ENCODE peak calls at places on chromosomes 13 and 19, in nine cellular contexts. H is HuH-7; K is NCI-H1105; A is G401; T is NCI-H1417 treated with DMSO at 0.1 percent for 48 hours; I is stimulated activated CD8-positive, alpha-beta memory T cell treated with anti-CD3 and anti-CD28 coated beads, Interleukin-7, amount 100 ng/mL, for 1 hour; V is psoas muscle; R is activated CD4-positive, alpha-beta T cell treated with anti-CD3 and anti-CD28 coated beads, Interleukin-2, amount 10 ng/mL, durations not matched to agents 7 days and 5 days; O is nucleus accumbens. S is an unnamed sample.

GRCh38 chr13:40666058-40666904 is at the start of gene FOXO1:
- DNase-seq in H (peak; percentile 95), K (peak; percentile 54), A (peak; percentile 61), T (no peak), I (peak; percentile 78), V (peak; percentile 95), R (peak; percentile 88), O (peak; percentile 74), S (peak; percentile 51)

GRCh38 chr19:33273881-33274662 is 28.3 kb downstream of the CEBPA start:
- DNase-seq in H (peak; percentile 90), K (no peak), A (no peak), T (no peak), I (no peak), V (no peak), R (no peak), O (no peak), S (no peak)

GRCh38 chr13:99386911-99387788 is 80.0 kb upstream of the GPR183 start:
- DNase-seq in H (peak; percentile 23), K (no peak), A (no peak), T (no peak), I (peak; percentile 83), V (peak; percentile 69), R (peak; percentile 84), O (no peak), S (no peak)

GRCh38 chr13:48304132-48304876 is 753 bp downstream of the RB1 start:
- DNase-seq in H (peak; percentile 30), K (no peak), A (peak; percentile 59), T (no peak), I (no peak), V (peak; percentile 57), R (peak; percentile 41), O (no peak), S (no peak)

GRCh38 chr13:77230560-77230959 is 96.3 kb downstream of the MYCBP2 start:
- DNase-seq in H (no peak), K (no peak), A (no peak), T (no peak), I (no peak), V (no peak), R (no peak), O (no peak), S (no peak)

GRCh38 chr13:46367622-46368327 is 19.3 kb downstream of the RUBCNL start:
- DNase-seq in H (no peak), K (no peak), A (no peak), T (no peak), I (no peak), V (no peak), R (no peak), O (no peak), S (no peak)

GRCh38 chr13:20924758-20925394 is 22.3 kb upstream of the XPO4 start:
- DNase-seq in H (peak; percentile 46), K (peak; percentile 46), A (peak; percentile 83), T (no peak), I (peak; percentile 54), V (peak; percentile 79), R (peak; percentile 84), O (peak; percentile 1), S (no peak)

GRCh38 chr13:100588350-100589177 is at the start of gene GGACT:
- DNase-seq in H (peak; percentile 56), K (no peak), A (peak; percentile 54), T (peak; percentile 24), I (peak; percentile 71), V (peak; percentile 87), R (peak; percentile 79), O (peak; percentile 9), S (no peak)

GRCh38 chr13:20489185-20489820 is 36.4 kb downstream of the CRYL1 start:
- DNase-seq in H (no peak), K (no peak), A (no peak), T (no peak), I (peak; percentile 13), V (no peak), R (peak; percentile 81), O (no peak), S (no peak)

GRCh38 chr13:50448535-50448981 is 394.9 kb downstream of the DLEU7 start:
- DNase-seq in H (no peak), K (peak; percentile 65), A (no peak), T (no peak), I (no peak), V (no peak), R (no peak), O (no peak), S (peak; percentile 30)

GRCh38 chr19:4058696-4059492 is 7.8 kb downstream of the ZBTB7A start:
- DNase-seq in H (no peak), K (no peak), A (peak; percentile 71), T (no peak), I (no peak), V (peak; percentile 70), R (no peak), O (peak; percentile 74), S (no peak)

GRCh38 chr13:110713981-110714797 is 689 bp downstream of the ING1 start:
- DNase-seq in H (no peak), K (peak; percentile 47), A (peak; percentile 53), T (no peak), I (no peak), V (peak; percentile 78), R (peak; percentile 73), O (peak; percentile 20), S (no peak)

GRCh38 chr13:107992542-107992941 is 222.8 kb downstream of the LIG4 start:
- DNase-seq in H (no peak), K (no peak), A (no peak), T (no peak), I (no peak), V (no peak), R (no peak), O (no peak), S (no peak)

GRCh38 chr19:33156354-33156753 is 24.4 kb downstream of the WDR88 start:
- DNase-seq in H (no peak), K (no peak), A (no peak), T (no peak), I (no peak), V (no peak), R (no peak), O (no peak), S (no peak)

GRCh38 chr19:2122982-2123381 is 26.3 kb downstream of the IZUMO4 start:
- DNase-seq in H (no peak), K (no peak), A (no peak), T (no peak), I (no peak), V (no peak), R (no peak), O (no peak), S (no peak)

GRCh38 chr13:24678151-24678550 is 2.1 kb upstream of the ATP12A start:
- DNase-seq in H (no peak), K (no peak), A (no peak), T (no peak), I (no peak), V (no peak), R (no peak), O (no peak), S (no peak)

GRCh38 chr13:24680258-24680920 is at the start of gene ATP12A:
- DNase-seq in H (no peak), K (no peak), A (no peak), T (no peak), I (no peak), V (no peak), R (peak; percentile 22), O (no peak), S (no peak)

GRCh38 chr19:12880551-12881171 is 588 bp downstream of the DNASE2 start:
- DNase-seq in H (no peak), K (no peak), A (peak; percentile 67), T (no peak), I (no peak), V (no peak), R (no peak), O (no peak), S (no peak)

GRCh38 chr13:27419333-27419732 is 5.1 kb upstream of the GTF3A start:
- DNase-seq in H (no peak), K (no peak), A (no peak), T (no peak), I (no peak), V (no peak), R (no peak), O (no peak), S (no peak)

GRCh38 chr13:46679369-46680180 is 117.4 kb downstream of the ESD start:
- DNase-seq in H (no peak), K (no peak), A (no peak), T (no peak), I (no peak), V (no peak), R (peak; percentile 65), O (no peak), S (no peak)

S was measured in NCI-H187 treated with DMSO at 0.1 percent for 48 hours.